ENCODE peak calls at places on chromosomes 7 and 10, in four cellular contexts. F, P, M and X are unnamed samples.

GRCh38 chr10:6037975-6038624 is 24.1 kb downstream of the IL2RA start:
- DNase-seq in F (no peak), P (no peak), M (no peak), X (peak)

GRCh38 chr7:76272872-76273271 is 29.6 kb upstream of the HSPB1 start:
- DNase-seq in F (no peak), P (no peak), M (no peak), X (no peak)

GRCh38 chr7:102898532-102898859 is 14.3 kb upstream of the LRRC17 start:
- DNase-seq in F (no peak), P (no peak), M (no peak), X (no peak)

GRCh38 chr7:151598045-151598444 is 78.3 kb upstream of the RHEB start:
- DNase-seq in F (no peak), P (no peak), M (no peak), X (no peak)

GRCh38 chr10:17229016-17229716 is 1.1 kb downstream of the VIM start:
- DNase-seq in F (peak), P (peak), M (no peak), X (peak)

GRCh38 chr10:123019941-123020703 is 11.3 kb downstream of the ACADSB start:
- DNase-seq in F (no peak), P (no peak), M (no peak), X (no peak)

GRCh38 chr10:88792656-88793055 is 9.9 kb upstream of the LIPM start:
- DNase-seq in F (no peak), P (no peak), M (peak), X (no peak)

GRCh38 chr7:2796358-2797352 is 47.5 kb downstream of the GNA12 start:
- DNase-seq in F (no peak), P (no peak), M (no peak), X (no peak)

GRCh38 chr7:67907792-67908191 is 911.2 kb downstream of the TYW1 start:
- DNase-seq in F (no peak), P (no peak), M (no peak), X (no peak)

GRCh38 chr7:46279290-46279689 is 358.2 kb upstream of the IGFBP3 start:
- DNase-seq in F (no peak), P (no peak), M (no peak), X (no peak)

GRCh38 chr10:108755661-108756060 is 1167.7 kb downstream of the XPNPEP1 start:
- DNase-seq in F (no peak), P (no peak), M (no peak), X (no peak)

GRCh38 chr7:116269466-116269865 is 59.1 kb downstream of the TES start:
- DNase-seq in F (no peak), P (no peak), M (no peak), X (no peak)

GRCh38 chr7:79182283-79182682 is 271.2 kb downstream of the MAGI2 start:
- DNase-seq in F (no peak), P (no peak), M (no peak), X (no peak)

GRCh38 chr7:128022631-128023532 is 8.4 kb downstream of the LRRC4 start:
- DNase-seq in F (no peak), P (no peak), M (no peak), X (no peak)